ENCODE peak calls at places on chromosomes 2 and 18, in four cellular contexts. One of them, this sample, is unnamed.

GRCh38 chr2:217694296-217694695 is 308.5 kb downstream of the TNS1 start:
- DNase-seq in GM10248: no peak
- DNase-seq in hepatic stellate cell: no peak
- DNase-seq in substantia nigra: no peak
- DNase-seq in this sample: no peak

GRCh38 chr18:3901811-3902210 is 451.8 kb downstream of the TGIF1 start:
- DNase-seq in GM10248: no peak
- DNase-seq in hepatic stellate cell: no peak
- DNase-seq in substantia nigra: no peak
- DNase-seq in this sample: no peak

GRCh38 chr2:181957668-181958067 is 28.0 kb upstream of the PPP1R1C start:
- DNase-seq in GM10248: no peak
- DNase-seq in hepatic stellate cell: no peak
- DNase-seq in substantia nigra: no peak
- DNase-seq in this sample: no peak

GRCh38 chr18:24086082-24086481 is 52.8 kb upstream of the CABYR start:
- DNase-seq in GM10248: no peak
- DNase-seq in hepatic stellate cell: no peak
- DNase-seq in substantia nigra: no peak
- DNase-seq in this sample: no peak

GRCh38 chr2:62431512-62431911 is 74.5 kb downstream of the TMEM17 start:
- DNase-seq in GM10248: no peak
- DNase-seq in hepatic stellate cell: no peak
- DNase-seq in substantia nigra: no peak
- DNase-seq in this sample: no peak

GRCh38 chr2:197092431-197092830 is 165.9 kb upstream of the PGAP1 start:
- DNase-seq in GM10248: no peak
- DNase-seq in hepatic stellate cell: peak; percentile 36
- DNase-seq in substantia nigra: no peak
- DNase-seq in this sample: no peak

GRCh38 chr2:109699646-109700045 is 85.5 kb downstream of the SOWAHC start:
- DNase-seq in GM10248: no peak
- DNase-seq in hepatic stellate cell: peak; percentile 31
- DNase-seq in substantia nigra: no peak
- DNase-seq in this sample: no peak

GRCh38 chr2:232542715-232543467 is 3.4 kb downstream of the CHRNG start:
- DNase-seq in GM10248: no peak
- DNase-seq in hepatic stellate cell: no peak
- DNase-seq in substantia nigra: no peak
- DNase-seq in this sample: no peak

GRCh38 chr2:184032983-184033382 is 565.3 kb upstream of the ZNF804A start:
- DNase-seq in GM10248: no peak
- DNase-seq in hepatic stellate cell: no peak
- DNase-seq in substantia nigra: no peak
- DNase-seq in this sample: no peak

GRCh38 chr2:222228046-222228445 is 70.8 kb downstream of the PAX3 start:
- DNase-seq in GM10248: no peak
- DNase-seq in hepatic stellate cell: no peak
- DNase-seq in substantia nigra: no peak
- DNase-seq in this sample: no peak

GRCh38 chr18:44895176-44895798 is 214.6 kb downstream of the SETBP1 start:
- DNase-seq in GM10248: peak; percentile 24
- DNase-seq in hepatic stellate cell: peak; percentile 22
- DNase-seq in substantia nigra: peak; percentile 10
- DNase-seq in this sample: peak; percentile 32

GRCh38 chr2:26696352-26696816 is 3.9 kb downstream of the KCNK3 start:
- DNase-seq in GM10248: no peak
- DNase-seq in hepatic stellate cell: peak; percentile 62
- DNase-seq in substantia nigra: no peak
- DNase-seq in this sample: no peak

GRCh38 chr2:240889601-240890560 is 6.1 kb downstream of the MAB21L4 start:
- DNase-seq in GM10248: no peak
- DNase-seq in hepatic stellate cell: no peak
- DNase-seq in substantia nigra: no peak
- DNase-seq in this sample: no peak

GRCh38 chr18:30106356-30106755 is 936.2 kb downstream of the DSC3 start:
- DNase-seq in GM10248: no peak
- DNase-seq in hepatic stellate cell: no peak
- DNase-seq in substantia nigra: no peak
- DNase-seq in this sample: no peak

GRCh38 chr2:3727397-3728045 is 24.1 kb downstream of the DCDC2C start:
- DNase-seq in GM10248: no peak
- DNase-seq in hepatic stellate cell: no peak
- DNase-seq in substantia nigra: no peak
- DNase-seq in this sample: no peak

GRCh38 chr18:13612111-13612997 is 114.0 kb downstream of the FAM210A start:
- DNase-seq in GM10248: peak; percentile 73
- DNase-seq in hepatic stellate cell: no peak
- DNase-seq in substantia nigra: peak; percentile 53
- DNase-seq in this sample: no peak

GRCh38 chr2:15472133-15472532 is 89.0 kb downstream of the NBAS start:
- DNase-seq in GM10248: no peak
- DNase-seq in hepatic stellate cell: no peak
- DNase-seq in substantia nigra: no peak
- DNase-seq in this sample: no peak

GRCh38 chr2:134133622-134134312 is 120.1 kb upstream of the MGAT5 start:
- DNase-seq in GM10248: no peak
- DNase-seq in hepatic stellate cell: no peak
- DNase-seq in substantia nigra: no peak
- DNase-seq in this sample: no peak